ENCODE peak calls at places on chromosomes 5 and 9, in four cellular contexts. A is right lobe of liver, Z is NB4, C is esophagus muscularis mucosa. L is an unnamed sample.

GRCh38 chr9:89471390-89471789 is 26.5 kb downstream of the SEMA4D start:
- DNase-seq in C (no peak), Z (no peak), A (no peak), L (no peak)

GRCh38 chr5:135433626-135434426 is 13.3 kb downstream of the DCANP1 start:
- DNase-seq in A (no peak), Z (peak), C (peak), L (no peak)

GRCh38 chr5:97107266-97107665 is 35.1 kb downstream of the LIX1 start:
- DNase-seq in Z (no peak), C (peak), A (no peak), L (no peak)

GRCh38 chr5:164663223-164663989 is 1158.0 kb downstream of the MAT2B start:
- DNase-seq in Z (no peak), C (no peak), A (no peak), L (no peak)

GRCh38 chr9:38423273-38423938 is 848 bp downstream of the IGFBPL1 start:
- DNase-seq in A (no peak), Z (no peak), C (no peak), L (no peak)

GRCh38 chr5:76402251-76402879 is 720 bp upstream of the IQGAP2 start:
- DNase-seq in C (no peak), Z (peak), A (peak), L (peak)

GRCh38 chr9:14314929-14315753 is 1.2 kb upstream of the NFIB start:
- DNase-seq in C (peak), Z (no peak), A (peak), L (peak)

GRCh38 chr5:144468542-144468941 is 297.9 kb downstream of the KCTD16 start:
- DNase-seq in Z (no peak), A (no peak), C (no peak), L (no peak)

GRCh38 chr5:9546973-9547947 is 1.4 kb upstream of the SEMA5A start:
- DNase-seq in A (no peak), C (no peak), Z (no peak), L (no peak)

GRCh38 chr9:111936391-111936790 is 39.8 kb downstream of the UGCG start:
- DNase-seq in C (no peak), Z (no peak), A (no peak), L (no peak)

GRCh38 chr9:16899611-16900010 is 29.1 kb upstream of the BNC2 start:
- DNase-seq in C (no peak), A (no peak), Z (no peak), L (no peak)

GRCh38 chr9:19969721-19970120 is 180.9 kb upstream of the SLC24A2 start:
- DNase-seq in C (no peak), A (no peak), Z (peak), L (no peak)

GRCh38 chr9:91900057-91900816 is 49.8 kb downstream of the ROR2 start:
- DNase-seq in Z (peak), C (peak), A (no peak), L (peak)

GRCh38 chr5:170429014-170429413 is 39.8 kb upstream of the KCNMB1 start:
- DNase-seq in A (no peak), C (no peak), Z (peak), L (no peak)

GRCh38 chr5:1517838-1518237 is 5.9 kb downstream of the LPCAT1 start:
- DNase-seq in C (no peak), Z (no peak), A (peak), L (no peak)

GRCh38 chr9:132609829-132610228 is 27.4 kb downstream of the BARHL1 start:
- DNase-seq in A (no peak), Z (no peak), C (no peak), L (peak)

GRCh38 chr9:108209132-108209700 is 646.6 kb downstream of the ACTL7B start:
- DNase-seq in C (peak), Z (no peak), A (no peak), L (no peak)

GRCh38 chr5:77630246-77631165 is 8.0 kb downstream of the OTP start:
- DNase-seq in Z (peak), C (peak), A (peak), L (peak)

GRCh38 chr5:33781286-33781685 is 110.5 kb downstream of the ADAMTS12 start:
- DNase-seq in C (no peak), Z (no peak), A (no peak), L (no peak)

GRCh38 chr5:173293817-173294672 is 34.2 kb downstream of the STC2 start:
- DNase-seq in Z (peak), A (peak), C (no peak), L (peak)

GRCh38 chr5:17217421-17218352 is at the start of gene BASP1:
- DNase-seq in A (peak), Z (peak), C (no peak), L (no peak)

GRCh38 chr9:77475641-77476473 is 172.3 kb downstream of the GNA14 start:
- DNase-seq in A (no peak), Z (no peak), C (peak), L (no peak)

GRCh38 chr9:126965077-126965476 is 50.5 kb downstream of the RALGPS1 start:
- DNase-seq in Z (no peak), A (no peak), C (no peak), L (no peak)

GRCh38 chr5:169744336-169744735 is 107.3 kb downstream of the DOCK2 start:
- DNase-seq in Z (no peak), C (no peak), A (no peak), L (no peak)

GRCh38 chr9:137757613-137758029 is 120.0 kb upstream of the CACNA1B start:
- DNase-seq in A (no peak), Z (no peak), C (no peak), L (no peak)

GRCh38 chr9:128081052-128081451 is 13.0 kb downstream of the SLC25A25 start:
- DNase-seq in C (no peak), Z (no peak), A (no peak), L (peak)

GRCh38 chr5:155402927-155403645 is 389.5 kb downstream of the KIF4B start:
- DNase-seq in A (no peak), C (no peak), Z (peak), L (no peak)

GRCh38 chr5:135386886-135387628 is 12.0 kb downstream of the MACROH2A1 start:
- DNase-seq in A (no peak), C (peak), Z (no peak), L (peak)

GRCh38 chr5:154518438-154518867 is 40.4 kb upstream of the HAND1 start:
- DNase-seq in A (no peak), C (no peak), Z (no peak), L (peak)

GRCh38 chr5:135740475-135740874 is 94.0 kb upstream of the SLC25A48 start:
- DNase-seq in A (no peak), Z (no peak), C (peak), L (no peak)

GRCh38 chr5:39826051-39826450 is 401.3 kb upstream of the DAB2 start:
- DNase-seq in A (no peak), Z (no peak), C (no peak), L (no peak)

GRCh38 chr5:82601862-82602261 is 323.7 kb upstream of the RPS23 start:
- DNase-seq in A (no peak), C (no peak), Z (no peak), L (no peak)

GRCh38 chr9:112252194-112252593 is 77.1 kb upstream of the SUSD1 start:
- DNase-seq in Z (no peak), C (no peak), A (no peak), L (peak)

GRCh38 chr5:150469718-150470470 is 20.4 kb upstream of the RPS14 start:
- DNase-seq in Z (no peak), C (no peak), A (no peak), L (no peak)

GRCh38 chr9:87193925-87194380 is 246.6 kb upstream of the GAS1 start:
- DNase-seq in C (no peak), Z (no peak), A (no peak), L (no peak)

GRCh38 chr5:143026380-143026779 is 256.2 kb downstream of the ARHGAP26 start:
- DNase-seq in Z (no peak), A (no peak), C (no peak), L (peak)

GRCh38 chr5:65620021-65620420 is 4.1 kb downstream of the TRIM23 start:
- DNase-seq in C (no peak), A (no peak), Z (no peak), L (no peak)

GRCh38 chr5:65623482-65623881 is 651 bp downstream of the TRIM23 start:
- DNase-seq in Z (peak), C (no peak), A (no peak), L (peak)

GRCh38 chr5:65624570-65625555 is at the start of the genes SHLD3 and TRAPPC13:
- DNase-seq in Z (peak), C (peak), A (peak), L (peak)

GRCh38 chr5:65625743-65626142 is 916 bp downstream of the SHLD3 start:
- DNase-seq in Z (peak), A (no peak), C (no peak), L (peak)

DNA sequence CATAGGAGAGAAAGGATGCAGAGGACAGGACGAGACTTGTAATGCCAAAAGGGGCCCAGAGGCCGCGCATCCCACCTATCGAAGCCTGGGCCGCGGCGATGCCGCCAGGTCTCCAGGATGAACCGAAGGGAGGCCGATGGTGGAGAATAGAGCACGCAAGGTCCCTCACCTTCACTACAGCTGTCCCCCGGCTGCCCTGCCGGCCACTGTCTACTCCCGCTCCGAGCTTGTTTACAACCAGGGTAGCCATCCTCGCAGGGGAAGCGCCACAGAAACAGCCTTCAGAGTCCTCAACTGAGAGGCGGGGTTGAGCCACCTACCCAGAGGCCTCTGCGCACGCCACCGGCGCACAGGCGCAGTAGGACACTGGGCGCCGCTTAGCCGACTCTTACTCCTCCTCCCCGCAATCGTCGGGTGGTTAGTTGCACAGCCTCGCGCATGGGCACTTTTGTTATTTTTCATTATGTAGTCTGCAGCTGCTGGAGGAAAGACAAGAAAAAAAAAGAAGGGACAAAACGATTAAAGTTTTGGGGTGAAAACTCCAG is at the start of gene TRIM23:
- DNase-seq in A (peak), Z (peak), C (peak), L (peak)
- TF ChIP-seq POLR2A in A (peak), Z (peak), C (no peak), L (peak)

DNA sequence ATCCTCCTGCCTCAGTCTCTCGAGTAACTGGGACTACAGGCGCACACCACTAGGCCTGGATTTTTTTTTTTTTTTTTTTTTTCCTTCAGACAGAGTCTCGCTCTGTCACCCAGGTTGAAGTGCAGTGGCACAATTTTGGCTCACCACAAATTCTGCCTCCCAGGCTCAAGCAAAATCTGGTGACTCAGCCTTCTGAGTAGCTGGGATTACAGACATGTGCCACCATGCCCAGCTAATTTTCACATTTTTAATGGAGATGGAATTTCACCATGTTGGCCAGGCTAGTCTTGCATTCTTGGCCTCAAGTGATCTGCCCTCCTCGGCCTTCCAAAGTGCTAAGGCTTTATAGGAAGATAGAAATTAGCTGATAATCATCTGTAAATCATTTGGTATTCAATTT is 43.9 kb downstream of the NSA2 start:
- DNase-seq in Z (no peak), A (no peak), C (no peak), L (no peak)
- TF ChIP-seq POLR2A in Z (no peak), A (no peak), C (no peak), L (no peak)

DNA sequence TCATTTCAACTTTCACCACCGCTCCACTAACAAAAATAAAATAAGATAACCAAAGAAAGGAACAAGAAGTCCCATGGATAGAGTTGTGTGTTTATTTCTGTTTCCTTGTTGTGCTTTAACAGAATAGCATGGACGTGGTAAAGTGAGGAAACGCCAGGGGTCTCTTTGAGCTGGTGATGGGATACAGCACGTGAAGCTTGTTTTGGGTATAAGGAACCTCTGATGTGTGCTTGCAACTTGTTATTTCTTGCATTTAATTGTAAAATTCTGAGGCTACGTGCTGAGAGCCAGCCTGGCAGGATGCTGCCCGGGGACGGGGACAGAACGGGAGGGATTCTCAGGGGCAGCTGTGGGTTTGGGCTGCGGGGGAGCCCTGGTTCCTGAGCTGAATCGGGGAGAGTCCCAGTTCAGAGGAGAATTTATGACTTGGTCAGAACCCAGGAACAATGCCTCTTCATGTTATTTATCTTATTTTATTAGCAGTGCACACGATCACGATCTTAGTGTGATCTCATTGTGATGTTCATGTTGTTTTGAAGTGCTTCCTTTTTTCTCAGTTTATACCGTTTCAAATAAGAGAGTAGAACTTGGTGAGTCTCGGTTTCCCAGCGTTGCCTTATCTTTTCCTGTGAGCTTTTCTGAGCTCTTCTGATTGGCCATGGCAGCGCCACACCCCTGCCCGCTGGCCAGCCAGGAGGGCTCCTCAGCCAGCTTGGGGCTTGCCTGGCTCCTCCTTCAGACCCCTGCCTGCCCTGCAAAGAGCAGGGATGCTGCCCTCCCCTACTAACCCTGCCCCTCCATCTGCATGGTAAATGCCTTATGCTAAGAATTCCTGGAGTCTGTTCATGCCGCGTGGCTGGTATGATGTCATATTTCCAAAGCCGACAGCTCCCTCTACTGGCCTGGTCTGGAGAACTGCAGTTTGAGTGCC is 63.6 kb downstream of the ANKRD33B start:
- DNase-seq in A (peak), Z (peak), C (peak), L (peak)
- TF ChIP-seq POLR2A in A (peak), Z (no peak), C (no peak), L (no peak)

GRCh38 chr5:138936968-138937345 is 61.8 kb upstream of the LRRTM2 start:
- DNase-seq in C (no peak), Z (no peak), A (no peak), L (no peak)

GRCh38 chr5:138936225-138936967 is 61.3 kb upstream of the LRRTM2 start:
- DNase-seq in C (no peak), Z (no peak), A (no peak), L (no peak)

GRCh38 chr5:138935466-138935865 is 60.3 kb upstream of the LRRTM2 start:
- DNase-seq in Z (no peak), C (no peak), A (no peak), L (no peak)

GRCh38 chr5:138938526-138938925 is 63.4 kb upstream of the LRRTM2 start:
- DNase-seq in C (no peak), A (no peak), Z (no peak), L (no peak)

GRCh38 chr5:138937392-138938387 is 62.6 kb upstream of the LRRTM2 start:
- DNase-seq in A (no peak), Z (no peak), C (no peak), L (no peak)
- TF ChIP-seq POLR2A in A (no peak), Z (no peak), C (no peak), L (no peak)

GRCh38 chr5:160119142-160119904 is at the start of gene PWWP2A:
- DNase-seq in A (peak), Z (peak), C (peak), L (peak)
- TF ChIP-seq POLR2A in A (peak), Z (peak), C (peak), L (peak)

GRCh38 chr5:40911278-40911677 is 2.0 kb downstream of the C7 start:
- DNase-seq in A (no peak), C (no peak), Z (no peak), L (no peak)
- TF ChIP-seq POLR2A in A (no peak), C (no peak), Z (no peak), L (no peak)

GRCh38 chr5:159987031-159987674 is 21.8 kb upstream of the TTC1 start:
- DNase-seq in Z (peak), C (peak), A (peak), L (peak)

GRCh38 chr5:159978358-159978757 is 30.6 kb upstream of the TTC1 start:
- DNase-seq in Z (no peak), A (no peak), C (no peak), L (no peak)

GRCh38 chr5:159976921-159977320 is 32.0 kb upstream of the TTC1 start:
- DNase-seq in A (no peak), C (no peak), Z (no peak), L (no peak)

DNA sequence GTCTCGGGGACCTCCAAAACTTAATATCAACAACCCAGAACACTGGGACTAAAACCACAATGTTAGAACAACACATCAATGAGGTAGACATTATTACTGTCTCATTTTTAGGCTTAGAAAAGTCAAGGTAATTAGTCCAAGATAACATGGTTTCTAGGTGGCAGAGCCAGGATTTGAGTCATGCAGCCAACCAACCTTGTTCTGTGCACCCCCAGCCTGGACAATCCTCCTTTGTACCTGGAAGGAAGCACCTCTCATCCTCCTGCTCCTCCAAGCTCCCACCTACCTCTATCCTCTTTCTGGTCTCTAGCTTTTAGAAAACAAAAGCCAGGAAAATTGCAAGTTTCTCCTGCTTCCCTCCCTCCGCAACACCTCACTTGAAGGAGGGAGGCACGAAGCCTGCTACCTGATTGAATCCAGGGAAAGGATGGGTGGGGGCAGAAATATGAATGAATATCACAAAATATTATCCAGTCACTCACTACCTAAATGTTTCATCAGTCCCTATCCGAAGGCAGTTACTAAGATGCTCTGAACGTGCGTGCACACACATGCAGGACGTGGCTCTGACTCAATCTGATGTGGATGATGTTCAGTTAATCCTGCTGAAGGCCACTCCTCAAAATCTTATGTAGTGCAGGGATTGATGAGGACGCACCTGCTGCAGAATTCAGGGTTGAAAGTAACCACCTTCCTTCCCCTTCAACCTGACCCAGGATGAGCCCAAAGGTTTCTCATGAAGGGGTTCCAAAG is 26.3 kb upstream of the TTC1 start:
- DNase-seq in A (no peak), Z (no peak), C (no peak), L (no peak)
- TF ChIP-seq POLR2A in A (no peak), Z (no peak), C (no peak), L (no peak)

GRCh38 chr9:129413537-129414376 is 207.1 kb downstream of the C9orf50 start:
- DNase-seq in Z (peak), A (peak), C (peak), L (peak)

GRCh38 chr9:129415031-129415953 is 205.6 kb downstream of the C9orf50 start:
- DNase-seq in A (no peak), Z (no peak), C (no peak), L (no peak)

GRCh38 chr9:129411501-129412175 is 209.3 kb downstream of the C9orf50 start:
- DNase-seq in C (no peak), A (peak), Z (no peak), L (no peak)

GRCh38 chr9:129414377-129415021 is 206.4 kb downstream of the C9orf50 start:
- DNase-seq in Z (peak), A (peak), C (no peak), L (peak)

DNA sequence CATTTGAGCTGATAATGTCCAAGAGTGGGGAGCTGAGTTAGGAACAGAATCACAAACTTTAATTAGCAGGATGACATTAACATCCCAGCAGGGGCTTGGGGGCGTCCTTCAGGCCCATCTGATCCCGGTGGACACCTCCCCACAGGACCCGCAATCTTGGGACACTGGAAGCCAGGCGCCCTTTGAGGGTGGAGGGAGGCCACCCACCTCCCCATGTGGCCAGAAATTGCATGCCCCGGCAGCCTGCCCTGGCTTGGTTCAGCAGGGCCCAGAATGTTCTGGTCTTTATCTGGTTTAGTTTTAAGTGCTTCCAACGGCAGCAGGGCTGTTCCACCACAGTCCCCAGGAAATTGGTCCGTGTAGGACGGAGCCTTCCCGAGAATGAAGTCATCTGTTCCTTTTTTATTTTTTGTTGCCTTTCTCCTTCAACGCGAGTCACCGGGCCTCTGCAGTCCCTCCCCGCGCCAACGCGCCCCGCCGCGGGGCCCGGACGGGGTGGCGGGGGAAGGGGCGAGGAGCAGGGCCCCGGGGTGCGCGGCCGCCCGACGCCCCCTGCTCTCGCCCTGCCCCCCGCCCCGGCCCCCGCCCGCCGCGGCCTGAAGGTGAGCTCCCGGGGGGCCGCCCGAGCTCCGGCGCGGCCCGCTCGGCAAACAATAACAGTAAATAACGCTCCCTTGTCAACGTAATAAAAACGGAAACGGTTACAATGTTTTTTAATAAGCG is 207.9 kb downstream of the C9orf50 start:
- DNase-seq in Z (peak), A (peak), C (no peak), L (peak)
- TF ChIP-seq POLR2A in Z (peak), A (no peak), C (peak), L (no peak)

L was measured in erythroblast.